ENCODE peak calls at places on chromosome 15, in eight cellular contexts. K, R, A, S, Y, N, D and G are unnamed samples.

GRCh38 chr15:98580577-98580976 is 67.8 kb upstream of the IGF1R start:
- DNase-seq in Y (no peak), N (no peak), R (no peak), S (no peak), K (no peak), A (no peak), D (no peak), G (no peak)

GRCh38 chr15:47374222-47374621 is 343.1 kb upstream of the SEMA6D start:
- DNase-seq in D (no peak), A (no peak), S (no peak), R (no peak), Y (no peak), K (no peak), N (no peak), G (no peak)

GRCh38 chr15:92648190-92648875 is 7.2 kb downstream of the FAM174B start:
- DNase-seq in Y (no peak), A (no peak), D (no peak), N (no peak), S (no peak), K (no peak), R (no peak), G (no peak)

GRCh38 chr15:41917767-41918430 is 24.0 kb upstream of the SPTBN5 start:
- DNase-seq in Y (no peak), A (no peak), K (peak), D (no peak), N (peak), R (no peak), S (no peak), G (no peak)

GRCh38 chr15:74028646-74029045 is 34.1 kb downstream of the PML start:
- DNase-seq in S (no peak), A (no peak), K (no peak), D (no peak), N (no peak), Y (no peak), R (no peak), G (no peak)

GRCh38 chr15:101242160-101242998 is 9.5 kb downstream of the CHSY1 start:
- DNase-seq in Y (no peak), D (peak), R (peak), A (no peak), S (no peak), N (peak), K (peak), G (peak)

GRCh38 chr15:80913541-80913940 is 76.1 kb downstream of the MESD start:
- DNase-seq in S (no peak), N (no peak), K (no peak), R (no peak), D (no peak), A (no peak), Y (no peak), G (no peak)

GRCh38 chr15:33091983-33092688 is 102.4 kb downstream of the FMN1 start:
- DNase-seq in A (no peak), K (no peak), R (no peak), Y (no peak), S (no peak), D (no peak), N (no peak), G (no peak)

GRCh38 chr15:62594017-62594416 is 428.9 kb upstream of the C2CD4B start:
- DNase-seq in S (no peak), D (no peak), A (no peak), N (no peak), R (no peak), Y (no peak), K (peak), G (no peak)

GRCh38 chr15:50066202-50066601 is 52.8 kb downstream of the ATP8B4 start:
- DNase-seq in Y (no peak), A (no peak), R (no peak), D (no peak), K (no peak), S (no peak), N (peak), G (no peak)

GRCh38 chr15:64246364-64247189 is 83.8 kb upstream of the PPIB start:
- DNase-seq in K (no peak), N (peak), A (peak), S (no peak), R (no peak), Y (no peak), D (no peak), G (peak)

GRCh38 chr15:31427411-31427810 is 100.8 kb downstream of the KLF13 start:
- DNase-seq in A (no peak), R (no peak), S (no peak), K (no peak), D (no peak), N (peak), Y (no peak), G (no peak)

GRCh38 chr15:90597477-90598052 is 67.8 kb downstream of the CRTC3 start:
- DNase-seq in A (no peak), K (no peak), Y (no peak), D (no peak), N (no peak), S (no peak), R (no peak), G (peak)

GRCh38 chr15:72178976-72179585 is 18.5 kb downstream of the GRAMD2A start:
- DNase-seq in R (no peak), K (no peak), Y (no peak), N (no peak), D (no peak), A (no peak), S (no peak), G (no peak)

GRCh38 chr15:69424748-69425413 is 10.7 kb downstream of the KIF23 start:
- DNase-seq in S (no peak), N (no peak), Y (no peak), D (no peak), K (no peak), A (no peak), R (no peak), G (no peak)

GRCh38 chr15:100115711-100116090 is 226.1 kb downstream of the ADAMTS17 start:
- DNase-seq in S (no peak), N (no peak), K (no peak), Y (no peak), R (no peak), D (no peak), A (no peak), G (no peak)

GRCh38 chr15:74443100-74443909 is 9.5 kb upstream of the SEMA7A start:
- DNase-seq in S (no peak), A (no peak), N (no peak), Y (no peak), R (no peak), D (no peak), K (no peak), G (no peak)

GRCh38 chr15:53328341-53328740 is 431.1 kb downstream of the WDR72 start:
- DNase-seq in R (no peak), K (no peak), A (no peak), S (no peak), D (no peak), Y (no peak), N (no peak), G (no peak)

GRCh38 chr15:91593653-91594052 is 259.9 kb upstream of the SLCO3A1 start:
- DNase-seq in A (no peak), D (no peak), Y (no peak), K (no peak), R (no peak), N (no peak), S (no peak), G (no peak)

GRCh38 chr15:68681836-68682235 is 103.0 kb downstream of the CORO2B start:
- DNase-seq in R (no peak), K (no peak), D (no peak), S (no peak), A (no peak), Y (no peak), N (no peak), G (no peak)

GRCh38 chr15:95799286-95800187 is 531.0 kb upstream of the NR2F2 start:
- DNase-seq in D (no peak), K (no peak), N (no peak), Y (no peak), R (no peak), S (no peak), A (no peak), G (no peak)

GRCh38 chr15:39925112-39925830 is 5.2 kb upstream of the GPR176 start:
- DNase-seq in S (no peak), N (no peak), D (no peak), R (no peak), K (no peak), A (no peak), Y (no peak), G (no peak)

GRCh38 chr15:96625251-96625650 is 294.8 kb downstream of the NR2F2 start:
- DNase-seq in R (no peak), Y (no peak), K (no peak), S (no peak), A (no peak), N (no peak), D (no peak), G (no peak)

GRCh38 chr15:99132584-99133287 is 27.9 kb downstream of the SYNM start:
- DNase-seq in R (no peak), D (no peak), K (no peak), Y (no peak), S (no peak), N (no peak), A (no peak), G (no peak)

GRCh38 chr15:64521726-64522164 is 61.4 kb downstream of the ZNF609 start:
- DNase-seq in A (no peak), Y (no peak), D (no peak), R (no peak), N (peak), K (peak), S (peak), G (no peak)

GRCh38 chr15:43776101-43776717 is 557 bp downstream of the ELL3 start:
- DNase-seq in A (no peak), Y (no peak), R (no peak), K (peak), D (peak), N (no peak), S (no peak), G (peak)

GRCh38 chr15:29140475-29141172 is 129.0 kb downstream of the NSMCE3 start:
- DNase-seq in K (no peak), Y (no peak), R (no peak), D (no peak), S (no peak), A (no peak), N (no peak), G (no peak)

GRCh38 chr15:87287156-87287555 is 969.4 kb downstream of the NTRK3 start:
- DNase-seq in S (no peak), N (no peak), Y (no peak), R (no peak), A (no peak), K (no peak), D (no peak), G (no peak)

GRCh38 chr15:90641581-90642463 is 75.3 kb upstream of the BLM start:
- DNase-seq in Y (no peak), D (no peak), N (no peak), S (no peak), K (no peak), A (no peak), R (no peak), G (no peak)

GRCh38 chr15:99605490-99605931 is 39.7 kb downstream of the MEF2A start:
- DNase-seq in R (no peak), D (no peak), K (no peak), N (no peak), Y (no peak), A (no peak), S (no peak), G (no peak)